ENCODE peak calls at places on chromosomes 6 and 20, in six cellular contexts. One of them, this sample, is unnamed.

GRCh38 chr20:39263076-39263475 is 300.9 kb downstream of the DHX35 start:
- DNase-seq in lung: no peak
- DNase-seq in Peyer's patch: no peak
- DNase-seq in GM23248: peak; percentile 41
- DNase-seq in IMR-90: peak; percentile 34
- DNase-seq in Karpas-422: no peak
- DNase-seq in this sample: no peak

GRCh38 chr20:63873477-63873971 is 8.5 kb downstream of the TPD52L2 start:
- DNase-seq in Peyer's patch: no peak
- DNase-seq in lung: peak; percentile 66
- DNase-seq in Karpas-422: no peak
- DNase-seq in GM23248: peak; percentile 93
- DNase-seq in IMR-90: peak; percentile 92
- DNase-seq in this sample: no peak

GRCh38 chr20:41645372-41645771 is 27.2 kb upstream of the CHD6 start:
- DNase-seq in IMR-90: no peak
- DNase-seq in GM23248: no peak
- DNase-seq in lung: no peak
- DNase-seq in Peyer's patch: no peak
- DNase-seq in Karpas-422: no peak
- DNase-seq in this sample: no peak

GRCh38 chr20:33606114-33606771 is 55.9 kb upstream of the C20orf144 start:
- DNase-seq in lung: no peak
- DNase-seq in GM23248: no peak
- DNase-seq in Peyer's patch: no peak
- DNase-seq in IMR-90: no peak
- DNase-seq in Karpas-422: peak; percentile 58
- DNase-seq in this sample: no peak

GRCh38 chr20:50567860-50568548 is 57.8 kb downstream of the PTPN1 start:
- DNase-seq in Karpas-422: no peak
- DNase-seq in lung: peak; percentile 53
- DNase-seq in Peyer's patch: no peak
- DNase-seq in IMR-90: no peak
- DNase-seq in GM23248: no peak
- DNase-seq in this sample: no peak

GRCh38 chr6:89048286-89048923 is 32.1 kb upstream of the PNRC1 start:
- DNase-seq in IMR-90: no peak
- DNase-seq in GM23248: no peak
- DNase-seq in lung: no peak
- DNase-seq in Karpas-422: no peak
- DNase-seq in Peyer's patch: no peak
- DNase-seq in this sample: no peak

GRCh38 chr6:165821754-165822153 is 158.7 kb upstream of the PDE10A start:
- DNase-seq in Peyer's patch: no peak
- DNase-seq in Karpas-422: no peak
- DNase-seq in GM23248: no peak
- DNase-seq in IMR-90: peak; percentile 58
- DNase-seq in lung: no peak
- DNase-seq in this sample: no peak

GRCh38 chr20:38149880-38150594 is 15.0 kb downstream of the TGM2 start:
- DNase-seq in Karpas-422: no peak
- DNase-seq in GM23248: no peak
- DNase-seq in IMR-90: no peak
- DNase-seq in lung: no peak
- DNase-seq in Peyer's patch: no peak
- DNase-seq in this sample: no peak

GRCh38 chr6:148324297-148325007 is 18.2 kb upstream of the SASH1 start:
- DNase-seq in lung: no peak
- DNase-seq in IMR-90: peak; percentile 41
- DNase-seq in GM23248: peak; percentile 81
- DNase-seq in Karpas-422: no peak
- DNase-seq in Peyer's patch: no peak
- DNase-seq in this sample: no peak

GRCh38 chr6:126721581-126722145 is 381.7 kb downstream of the CENPW start:
- DNase-seq in Karpas-422: no peak
- DNase-seq in GM23248: peak; percentile 93
- DNase-seq in Peyer's patch: no peak
- DNase-seq in lung: no peak
- DNase-seq in IMR-90: peak; percentile 95
- DNase-seq in this sample: no peak

GRCh38 chr6:134864558-134864957 is 85.3 kb downstream of the ALDH8A1 start:
- DNase-seq in IMR-90: no peak
- DNase-seq in lung: no peak
- DNase-seq in Karpas-422: no peak
- DNase-seq in GM23248: no peak
- DNase-seq in Peyer's patch: no peak
- DNase-seq in this sample: no peak

GRCh38 chr6:133748628-133749027 is 140.3 kb upstream of the TCF21 start:
- DNase-seq in lung: peak; percentile 39
- DNase-seq in Peyer's patch: no peak
- DNase-seq in IMR-90: peak; percentile 72
- DNase-seq in GM23248: peak; percentile 33
- DNase-seq in Karpas-422: no peak
- DNase-seq in this sample: no peak

GRCh38 chr6:152206072-152206818 is 398.8 kb downstream of the ESR1 start:
- DNase-seq in GM23248: peak; percentile 48
- DNase-seq in lung: no peak
- DNase-seq in IMR-90: peak; percentile 8
- DNase-seq in Peyer's patch: no peak
- DNase-seq in Karpas-422: peak; percentile 74
- DNase-seq in this sample: peak; percentile 22

GRCh38 chr20:3209023-3209945 is at the start of gene ITPA:
- DNase-seq in lung: peak; percentile 53
- DNase-seq in GM23248: peak; percentile 64
- DNase-seq in IMR-90: peak; percentile 20
- DNase-seq in Peyer's patch: peak; percentile 53
- DNase-seq in Karpas-422: peak; percentile 90
- DNase-seq in this sample: peak; percentile 41

GRCh38 chr6:139985236-139985815 is 610.9 kb upstream of the CITED2 start:
- DNase-seq in GM23248: no peak
- DNase-seq in Karpas-422: no peak
- DNase-seq in IMR-90: no peak
- DNase-seq in Peyer's patch: no peak
- DNase-seq in lung: no peak
- DNase-seq in this sample: no peak

GRCh38 chr6:113833537-113833936 is 23.6 kb upstream of the MARCKS start:
- DNase-seq in lung: no peak
- DNase-seq in Karpas-422: no peak
- DNase-seq in IMR-90: peak; percentile 78
- DNase-seq in GM23248: peak; percentile 86
- DNase-seq in Peyer's patch: no peak
- DNase-seq in this sample: no peak

DNA sequence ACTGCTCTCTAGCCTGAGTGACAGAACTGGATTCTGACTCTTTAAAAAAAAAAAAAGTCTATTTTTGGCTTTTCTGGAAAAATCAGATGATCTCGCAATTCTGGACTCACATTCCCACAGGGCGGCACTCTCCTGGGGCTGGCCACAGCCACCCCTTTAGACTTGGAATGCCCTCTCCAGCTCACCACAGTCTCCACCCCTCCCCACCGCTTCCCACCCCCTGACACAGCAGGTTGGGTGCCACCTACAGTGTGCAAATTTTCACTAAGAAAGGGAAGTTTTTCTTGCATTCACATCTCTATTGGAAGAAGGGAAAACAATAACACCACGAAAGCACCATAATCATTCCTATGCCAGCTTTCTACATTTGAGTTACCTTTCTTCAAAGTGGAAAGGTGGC is 15.4 kb downstream of the PDRG1 start:
- DNase-seq in Peyer's patch: no peak
- DNase-seq in IMR-90: no peak
- DNase-seq in GM23248: no peak
- DNase-seq in lung: no peak
- DNase-seq in Karpas-422: no peak
- DNase-seq in this sample: no peak
- H3K36me3 ChIP-seq in Peyer's patch: no peaks in the 10 kb centered on the region
- H3K36me3 ChIP-seq in IMR-90: no peaks in the 10 kb centered on the region
- H3K36me3 ChIP-seq in GM23248: no peaks in the 10 kb centered on the region
- H3K36me3 ChIP-seq in lung: no peaks in the 10 kb centered on the region
- H3K36me3 ChIP-seq in Karpas-422: no peaks in the 10 kb centered on the region
- H3K36me3 ChIP-seq in this sample: no peaks in the 10 kb centered on the region

GRCh38 chr20:47781631-47782030 is 3.6 kb downstream of the SULF2 start:
- DNase-seq in GM23248: no peak
- DNase-seq in IMR-90: no peak
- DNase-seq in lung: no peak
- DNase-seq in Peyer's patch: no peak
- DNase-seq in Karpas-422: no peak
- DNase-seq in this sample: no peak

GRCh38 chr20:47784599-47785320 is 521 bp downstream of the SULF2 start:
- DNase-seq in Peyer's patch: no peak
- DNase-seq in lung: no peak
- DNase-seq in GM23248: peak; percentile 54
- DNase-seq in Karpas-422: no peak
- DNase-seq in IMR-90: peak; percentile 4
- DNase-seq in this sample: no peak

GRCh38 chr20:47782091-47782490 is 3.2 kb downstream of the SULF2 start:
- DNase-seq in IMR-90: no peak
- DNase-seq in Karpas-422: no peak
- DNase-seq in lung: no peak
- DNase-seq in GM23248: no peak
- DNase-seq in Peyer's patch: no peak
- DNase-seq in this sample: no peak

GRCh38 chr20:47784256-47784598 is 1.1 kb downstream of the SULF2 start:
- DNase-seq in Karpas-422: no peak
- DNase-seq in IMR-90: no peak
- DNase-seq in GM23248: no peak
- DNase-seq in Peyer's patch: no peak
- DNase-seq in lung: no peak
- DNase-seq in this sample: no peak

DNA sequence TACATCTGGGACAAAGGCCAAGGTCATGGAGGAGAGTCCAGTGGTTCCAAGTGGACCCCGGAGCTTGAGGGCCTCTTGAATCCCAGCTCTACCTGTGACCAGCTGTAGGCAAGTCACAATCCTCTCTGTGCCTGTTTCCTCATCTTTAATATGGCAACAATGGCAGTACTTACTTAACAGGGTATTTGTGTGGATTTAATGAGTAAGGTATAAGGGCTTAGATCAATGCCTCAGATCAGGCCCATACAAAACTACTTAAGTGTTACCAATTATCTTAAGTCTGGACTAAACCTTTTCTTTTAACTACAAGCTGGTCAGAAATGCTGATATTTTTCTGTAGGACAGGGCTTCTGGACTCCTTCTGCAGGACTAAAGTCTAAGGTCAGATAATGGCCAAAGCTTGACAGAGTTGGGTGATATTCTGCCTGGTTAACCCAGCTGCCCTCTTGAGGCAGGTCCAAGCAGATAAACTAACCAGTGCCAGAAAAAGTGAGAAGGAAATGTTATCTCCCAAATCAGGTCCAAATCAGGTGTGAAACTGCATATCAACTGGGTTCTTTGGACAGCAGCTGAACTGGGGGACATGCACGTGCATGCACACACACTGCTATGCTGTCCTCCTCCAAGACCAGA is 2.2 kb downstream of the SULF2 start:
- DNase-seq in Karpas-422: no peak
- DNase-seq in IMR-90: no peak
- DNase-seq in GM23248: no peak
- DNase-seq in Peyer's patch: no peak
- DNase-seq in lung: no peak
- DNase-seq in this sample: no peak
- H3K27ac ChIP-seq in Karpas-422: no peak overlapping the region
- H3K27ac ChIP-seq in IMR-90: no peak overlapping the region
- H3K27ac ChIP-seq in GM23248: no peak overlapping the region
- H3K27ac ChIP-seq in Peyer's patch: no peak overlapping the region
- H3K27ac ChIP-seq in lung: no peak overlapping the region
- H3K27ac ChIP-seq in this sample: no peak overlapping the region

DNA sequence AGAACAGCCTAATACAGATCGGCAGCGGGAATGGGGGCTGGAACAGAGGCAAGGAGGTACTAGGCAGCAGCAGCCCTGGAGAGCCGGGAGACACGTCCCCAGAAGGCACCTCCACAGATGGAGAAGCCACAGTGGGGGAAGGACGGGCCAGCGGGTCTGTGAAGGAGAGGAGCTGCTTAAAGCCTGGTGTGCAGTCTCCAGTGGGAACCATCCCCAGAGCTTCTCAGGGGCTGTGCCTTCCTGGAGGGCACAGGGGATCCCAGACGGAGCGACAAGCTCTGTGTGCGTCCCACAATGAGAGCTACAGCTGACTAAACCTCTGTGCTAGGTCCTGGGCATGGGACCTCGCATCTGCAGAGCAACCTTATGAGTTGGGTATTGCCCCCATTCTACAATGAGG is 50.8 kb downstream of the EZR start:
- DNase-seq in GM23248: no peak
- DNase-seq in Peyer's patch: no peak
- DNase-seq in lung: no peak
- DNase-seq in Karpas-422: no peak
- DNase-seq in IMR-90: no peak
- DNase-seq in this sample: no peak
- H3K36me3 ChIP-seq in GM23248: peaks cover 17% of the 10 kb centered on the region
- H3K36me3 ChIP-seq in Peyer's patch: no peaks in the 10 kb centered on the region
- H3K36me3 ChIP-seq in lung: peaks cover 74% of the 10 kb centered on the region
- H3K36me3 ChIP-seq in Karpas-422: peaks cover 78% of the 10 kb centered on the region
- H3K36me3 ChIP-seq in IMR-90: peaks cover 69% of the 10 kb centered on the region
- H3K36me3 ChIP-seq in this sample: peaks cover 71% of the 10 kb centered on the region

DNA sequence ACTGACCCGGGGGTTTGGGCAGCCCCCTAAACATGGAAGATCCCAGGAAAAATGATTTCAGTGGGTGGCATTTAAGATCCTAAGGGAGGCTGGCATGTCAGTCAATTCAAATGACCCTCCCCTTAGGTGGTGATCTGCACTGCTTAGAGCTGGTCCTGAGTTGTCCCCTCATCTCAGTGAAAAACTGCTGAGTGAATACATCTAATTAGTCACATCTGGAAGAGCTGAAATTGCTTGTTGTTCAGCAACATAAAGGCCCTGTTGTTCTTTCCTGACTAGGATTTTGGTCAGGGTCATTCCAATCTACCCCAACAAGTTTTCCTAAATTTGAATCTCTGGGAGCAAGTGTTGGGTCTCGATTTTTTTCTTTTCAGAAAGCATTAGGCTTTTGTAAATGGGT is 126.4 kb downstream of the LCA5 start:
- DNase-seq in Karpas-422: no peak
- DNase-seq in Peyer's patch: no peak
- DNase-seq in GM23248: no peak
- DNase-seq in lung: no peak
- DNase-seq in IMR-90: no peak
- DNase-seq in this sample: no peak
- H3K27ac ChIP-seq in Karpas-422: no peak overlapping the region
- H3K27ac ChIP-seq in Peyer's patch: no peak overlapping the region
- H3K27ac ChIP-seq in GM23248: no peak overlapping the region
- H3K27ac ChIP-seq in lung: no peak overlapping the region
- H3K27ac ChIP-seq in IMR-90: no peak overlapping the region
- H3K27ac ChIP-seq in this sample: no peak overlapping the region